ENCODE peak calls at places on chromosome 10, in six cellular contexts. H is GM23248; S is WERI-Rb-1; O is fibroblast of lung; B is CD4-positive, alpha-beta memory T cell; M is iPS DF 6.9. W is an unnamed sample.
A peak's percentile ranks its signal among the peaks of the same experiment; 100 is the strongest.

GRCh38 chr10:114543456-114543855 is 114.6 kb downstream of the ABLIM1 start:
- DNase-seq in S (no peak), O (no peak), M (no peak), H (no peak), B (no peak), W (no peak)

GRCh38 chr10:46231087-46231486 is 55.7 kb upstream of the ANTXRL start:
- DNase-seq in B (no peak), S (no peak), M (no peak), H (no peak), O (no peak), W (peak; percentile 2)

GRCh38 chr10:132667613-132668394 is 118.1 kb downstream of the NKX6-2 start:
- DNase-seq in O (peak; percentile 73), H (peak; percentile 9), S (no peak), M (no peak), B (no peak), W (no peak)

GRCh38 chr10:112852308-112852707 is 97.7 kb upstream of the TCF7L2 start:
- DNase-seq in O (no peak), H (no peak), M (no peak), S (no peak), B (no peak), W (no peak)

GRCh38 chr10:25818751-25819150 is 115.3 kb upstream of the MYO3A start:
- DNase-seq in M (peak; percentile 45), O (no peak), H (no peak), S (no peak), B (no peak), W (no peak)

GRCh38 chr10:1737222-1738061 is at the start of gene ADARB2:
- DNase-seq in H (peak; percentile 1), O (no peak), S (peak; percentile 21), B (no peak), M (no peak), W (no peak)

GRCh38 chr10:78846770-78847169 is 222.0 kb upstream of the ZMIZ1 start:
- DNase-seq in H (no peak), O (no peak), M (no peak), B (no peak), S (peak; percentile 84), W (no peak)

GRCh38 chr10:125141860-125142484 is 18.4 kb downstream of the CTBP2 start:
- DNase-seq in O (no peak), M (no peak), B (no peak), S (no peak), H (no peak), W (no peak)

GRCh38 chr10:127313996-127314700 is 117.8 kb upstream of the INSYN2A start:
- DNase-seq in B (no peak), S (no peak), O (no peak), M (no peak), H (no peak), W (no peak)

GRCh38 chr10:51700228-51700835 is 937 bp upstream of the CSTF2T start:
- DNase-seq in M (no peak), O (peak; percentile 12), S (no peak), B (peak; percentile 6), H (peak; percentile 5), W (no peak)

GRCh38 chr10:114685456-114685855 is 27.4 kb upstream of the ABLIM1 start:
- DNase-seq in S (no peak), M (no peak), B (no peak), H (no peak), O (no peak), W (no peak)

GRCh38 chr10:34969171-34969570 is 121.0 kb downstream of the CUL2 start:
- DNase-seq in S (no peak), B (no peak), H (no peak), O (no peak), M (no peak), W (no peak)

GRCh38 chr10:78331391-78331922 is 297.8 kb downstream of the RPS24 start:
- DNase-seq in M (no peak), H (peak; percentile 87), S (no peak), O (peak; percentile 46), B (no peak), W (no peak)

GRCh38 chr10:44477021-44477420 is 92.1 kb upstream of the CXCL12 start:
- DNase-seq in S (no peak), O (peak; percentile 8), B (no peak), H (peak; percentile 92), M (no peak), W (no peak)

GRCh38 chr10:33800545-33800944 is 466.1 kb upstream of the NRP1 start:
- DNase-seq in B (no peak), H (no peak), S (no peak), M (no peak), O (no peak), W (no peak)

GRCh38 chr10:23314835-23315239 is 29.8 kb downstream of the C10orf67 start:
- DNase-seq in S (peak; percentile 8), B (peak; percentile 68), O (peak; percentile 95), H (peak; percentile 91), M (peak; percentile 35), W (peak; percentile 54)

GRCh38 chr10:117004238-117004626 is 755 bp downstream of the SHTN1 start:
- DNase-seq in M (no peak), B (no peak), O (no peak), S (no peak), H (no peak), W (no peak)

GRCh38 chr10:111295788-111296187 is 219.0 kb downstream of the ADRA2A start:
- DNase-seq in O (no peak), M (no peak), B (no peak), H (peak; percentile 47), S (no peak), W (no peak)

GRCh38 chr10:65394898-65395297 is 1530.9 kb upstream of the LRRTM3 start:
- DNase-seq in H (no peak), O (peak; percentile 53), S (no peak), M (no peak), B (no peak), W (no peak)

GRCh38 chr10:42940487-42941157 is 136.2 kb upstream of the RET start:
- DNase-seq in M (no peak), B (no peak), S (no peak), H (no peak), O (no peak), W (no peak)

GRCh38 chr10:11909618-11910017 is 86.5 kb downstream of the PROSER2 start:
- DNase-seq in H (no peak), M (no peak), O (no peak), S (no peak), B (no peak), W (no peak)

GRCh38 chr10:35228058-35228457 is 101.4 kb downstream of the CREM start:
- DNase-seq in M (no peak), S (no peak), B (no peak), H (no peak), O (no peak), W (no peak)

GRCh38 chr10:18060217-18060616 is 80.0 kb upstream of the CACNB2 start:
- DNase-seq in O (peak; percentile 76), S (no peak), M (no peak), H (peak; percentile 10), B (no peak), W (no peak)

GRCh38 chr10:59885430-59886134 is 20.8 kb downstream of the CCDC6 start:
- DNase-seq in S (no peak), M (no peak), H (no peak), O (no peak), B (no peak), W (no peak)
- H3K4me3 ChIP-seq in S (no peak overlapping the region), M (no peak overlapping the region), H (no peak overlapping the region), O (no peak overlapping the region), B (no peak overlapping the region), W (no peak overlapping the region)

GRCh38 chr10:102279104-102279503 is 33.8 kb downstream of the GBF1 start:
- DNase-seq in H (no peak), S (no peak), M (no peak), B (no peak), O (no peak), W (no peak)

GRCh38 chr10:102280397-102281015 is 35.2 kb downstream of the GBF1 start:
- DNase-seq in O (peak; percentile 31), S (peak; percentile 34), M (no peak), B (no peak), H (peak; percentile 15), W (no peak)

GRCh38 chr10:102283488-102283887 is 38.2 kb downstream of the GBF1 start:
- DNase-seq in H (no peak), O (no peak), M (no peak), S (no peak), B (no peak), W (no peak)

GRCh38 chr10:102283890-102284289 is 38.6 kb downstream of the GBF1 start:
- DNase-seq in S (no peak), O (no peak), B (no peak), H (no peak), M (no peak), W (no peak)

GRCh38 chr10:102281103-102281502 is 35.8 kb downstream of the GBF1 start:
- DNase-seq in B (no peak), H (peak; percentile 16), O (peak; percentile 34), S (no peak), M (no peak), W (no peak)
- H3K4me3 ChIP-seq in B (no peak overlapping the region), H (peak overlapping the region; percentile 50), O (peak overlapping the region; percentile 15), S (no peak overlapping the region), M (no peak overlapping the region), W (no peak overlapping the region)

GRCh38 chr10:48600645-48601505 is 4.0 kb downstream of the ARHGAP22 start:
- DNase-seq in M (no peak), O (no peak), H (no peak), B (no peak), S (no peak), W (no peak)

GRCh38 chr10:48601789-48602188 is 3.1 kb downstream of the ARHGAP22 start:
- DNase-seq in M (no peak), O (no peak), B (no peak), S (no peak), H (no peak), W (no peak)

GRCh38 chr10:48603421-48604038 is 1.3 kb downstream of the ARHGAP22 start:
- DNase-seq in S (no peak), O (no peak), B (no peak), M (no peak), H (peak; percentile 69), W (peak; percentile 30)

GRCh38 chr10:48604039-48604407 is 850 bp downstream of the ARHGAP22 start:
- DNase-seq in B (no peak), H (peak; percentile 16), M (no peak), O (no peak), S (no peak), W (no peak)

GRCh38 chr10:48602401-48603135 is 2.3 kb downstream of the ARHGAP22 start:
- DNase-seq in O (no peak), B (no peak), S (no peak), M (no peak), H (peak; percentile 81), W (no peak)
- H3K4me3 ChIP-seq in O (peak overlapping the region; percentile 84), B (no peak overlapping the region), S (no peak overlapping the region), M (no peak overlapping the region), H (peak overlapping the region; percentile 97), W (no peak overlapping the region)

DNA sequence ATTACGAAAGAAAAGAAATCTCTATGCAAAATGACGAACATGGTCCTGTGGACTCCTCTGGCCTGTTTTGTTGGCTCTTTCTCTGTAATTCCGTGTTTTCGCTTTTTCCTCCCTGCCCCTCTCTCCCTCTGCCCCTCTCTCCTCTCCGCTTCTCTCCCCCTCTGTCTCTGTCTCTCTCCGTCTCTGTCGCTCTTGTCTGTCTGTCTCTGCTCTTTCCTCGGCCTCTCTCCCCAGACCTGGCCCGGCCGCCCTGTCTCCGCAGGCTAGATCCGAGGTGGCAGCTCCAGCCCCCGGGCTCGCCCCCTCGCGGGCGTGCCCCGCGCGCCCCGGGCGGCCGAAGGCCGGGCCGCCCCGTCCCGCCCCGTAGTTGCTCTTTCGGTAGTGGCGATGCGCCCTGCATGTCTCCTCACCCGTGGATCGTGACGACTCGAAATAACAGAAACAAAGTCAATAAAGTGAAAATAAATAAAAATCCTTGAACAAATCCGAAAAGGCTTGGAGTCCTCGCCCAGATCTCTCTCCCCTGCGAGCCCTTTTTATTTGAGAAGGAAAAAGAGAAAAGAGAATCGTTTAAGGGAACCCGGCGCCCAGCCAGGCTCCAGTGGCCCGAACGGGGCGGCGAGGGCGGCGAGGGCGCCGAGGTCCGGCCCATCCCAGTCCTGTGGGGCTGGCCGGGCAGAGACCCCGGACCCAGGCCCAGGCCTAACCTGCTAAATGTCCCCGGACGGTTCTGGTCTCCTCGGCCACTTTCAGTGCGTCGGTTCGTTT is 83.5 kb upstream of the SLF2 start:
- DNase-seq in S (no peak), B (no peak), M (no peak), H (peak; percentile 17), O (peak; percentile 3), W (no peak)
- H3K4me3 ChIP-seq in S (peak overlapping the region; percentile 1), B (no peak overlapping the region), M (no peak overlapping the region), H (peak overlapping the region; percentile 50), O (peak overlapping the region; percentile 7), W (peak overlapping the region; percentile 58)

W was measured in Peyer's patch.